ENCODE peak calls at places on chromosomes 16 and 17, in eight cellular contexts. U is WERI-Rb-1, X is thoracic aorta, E is fibroblast of the aortic adventitia, P is A549, V is fibroblast of mammary gland, S is uterus, N is neural progenitor cell. Q is an unnamed sample.

GRCh38 chr17:80261159-80261894 is 675 bp downstream of the RNF213 start:
- DNase-seq in N (peak; percentile 82), S (peak; percentile 53), U (peak; percentile 81), X (no peak), V (peak; percentile 54), P (peak; percentile 85), E (peak; percentile 50), Q (no peak)

GRCh38 chr17:18994626-18995025 is 9.9 kb downstream of the FAM83G start:
- DNase-seq in V (no peak), N (no peak), U (no peak), X (no peak), E (no peak), S (no peak), P (no peak), Q (no peak)

GRCh38 chr17:79389896-79390295 is 221.0 kb downstream of the RBFOX3 start:
- DNase-seq in S (no peak), U (no peak), X (no peak), V (no peak), N (no peak), E (no peak), P (no peak), Q (no peak)

GRCh38 chr17:36601303-36602029 is at the start of gene MRM1:
- DNase-seq in E (peak; percentile 85), N (peak; percentile 96), X (peak; percentile 82), V (peak; percentile 87), U (peak; percentile 96), P (peak; percentile 96), S (peak; percentile 90), Q (peak; percentile 46)

GRCh38 chr17:29241015-29241963 is 5.4 kb upstream of the CRYBA1 start:
- DNase-seq in P (peak; percentile 96), N (peak; percentile 81), E (peak; percentile 96), V (peak; percentile 97), X (peak; percentile 74), U (peak; percentile 18), S (no peak), Q (peak; percentile 89)

GRCh38 chr17:6681671-6682070 is 30.1 kb downstream of the C17orf100 start:
- DNase-seq in S (no peak), E (no peak), X (no peak), N (no peak), P (no peak), V (no peak), U (no peak), Q (no peak)

GRCh38 chr17:63611354-63611753 is 10.7 kb downstream of the TACO1 start:
- DNase-seq in P (no peak), S (no peak), E (no peak), X (no peak), U (no peak), N (no peak), V (no peak), Q (no peak)

GRCh38 chr16:23557779-23558330 is 328 bp downstream of the UBFD1 start:
- DNase-seq in U (peak; percentile 16), E (peak; percentile 44), N (no peak), S (peak; percentile 37), X (no peak), P (no peak), V (peak; percentile 56), Q (no peak)

GRCh38 chr16:30082545-30083090 is 6.8 kb downstream of the PPP4C start:
- DNase-seq in S (no peak), E (no peak), P (no peak), X (no peak), N (no peak), V (no peak), U (no peak), Q (no peak)

GRCh38 chr16:75627856-75628255 is 4.8 kb upstream of the ADAT1 start:
- DNase-seq in U (no peak), V (no peak), N (no peak), S (no peak), P (no peak), E (peak; percentile 29), X (no peak), Q (no peak)

GRCh38 chr16:51440096-51440495 is 289.0 kb upstream of the SALL1 start:
- DNase-seq in U (peak; percentile 78), S (no peak), V (no peak), X (no peak), E (no peak), N (peak; percentile 38), P (no peak), Q (no peak)

GRCh38 chr16:78608305-78608776 is 508.9 kb downstream of the WWOX start:
- DNase-seq in S (peak; percentile 66), P (no peak), U (no peak), E (no peak), V (no peak), X (no peak), N (no peak), Q (no peak)

GRCh38 chr17:33233855-33234228 is 59.3 kb downstream of the ASIC2 start:
- DNase-seq in X (no peak), N (no peak), P (no peak), E (no peak), S (peak; percentile 20), U (peak; percentile 34), V (peak; percentile 11), Q (no peak)

GRCh38 chr17:38327936-38328335 is 15.8 kb downstream of the GPR179 start:
- DNase-seq in U (no peak), N (no peak), S (no peak), P (no peak), X (no peak), V (no peak), E (no peak), Q (no peak)

GRCh38 chr16:963913-964695 is 6.7 kb downstream of the LMF1 start:
- DNase-seq in P (no peak), E (peak; percentile 32), X (no peak), U (no peak), N (no peak), V (no peak), S (no peak), Q (no peak)
- H3K4me3 ChIP-seq in P (no peak overlapping the region), E (peak overlapping the region; percentile 35), X (no peak overlapping the region), U (no peak overlapping the region), N (no peak overlapping the region), V (no peak overlapping the region), S (no peak overlapping the region), Q (no peak overlapping the region)

DNA sequence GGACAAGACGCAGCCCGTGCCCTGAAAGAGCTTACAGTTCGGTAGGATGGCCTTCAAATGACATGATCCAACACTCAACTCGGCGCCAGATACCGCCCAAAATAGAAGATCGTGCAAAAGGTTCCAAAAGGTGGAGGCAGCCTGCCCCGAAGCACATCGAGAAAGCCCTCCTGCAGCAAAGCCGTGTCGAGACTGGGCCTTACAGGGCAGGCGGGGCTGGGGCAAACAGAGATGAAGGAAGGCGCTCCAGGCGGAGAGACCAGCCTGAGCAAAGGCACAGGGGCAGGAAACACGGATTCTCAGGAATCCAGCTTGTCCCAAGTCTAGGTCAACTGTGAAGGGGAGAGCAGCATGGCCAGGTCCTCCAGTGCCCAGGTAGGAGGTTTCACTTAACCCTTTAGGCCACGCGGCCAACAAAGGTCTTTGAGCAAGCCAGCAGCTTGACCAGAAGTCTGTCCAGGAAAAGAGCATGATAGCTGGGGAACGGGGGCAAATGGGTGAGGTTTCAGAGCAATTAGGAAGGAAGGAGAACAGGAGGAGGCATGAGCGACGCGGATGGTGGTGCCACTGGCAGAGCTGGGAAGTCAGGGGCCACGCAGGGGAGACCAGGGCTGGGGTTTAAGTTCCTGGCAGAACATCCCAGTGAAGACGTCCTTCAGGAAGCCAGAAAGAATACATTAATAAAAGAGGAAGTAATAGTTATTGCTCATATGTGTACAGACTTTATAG is 21.2 kb upstream of the EIF1 start:
- DNase-seq in S (no peak), P (no peak), N (no peak), X (no peak), V (no peak), U (no peak), E (no peak), Q (no peak)
- TF ChIP-seq CTCF in S (no peak), P (no peak), N (no peak), X (no peak), V (no peak), U (no peak), E (no peak), Q (no peak)

GRCh38 chr17:47962901-47963300 is 5.2 kb upstream of the PRR15L start:
- DNase-seq in X (no peak), U (no peak), P (no peak), N (no peak), E (no peak), S (no peak), V (no peak), Q (no peak)
- H3K4me3 ChIP-seq in X (no peak overlapping the region), U (no peak overlapping the region), P (no peak overlapping the region), N (no peak overlapping the region), E (no peak overlapping the region), S (no peak overlapping the region), V (no peak overlapping the region), Q (no peak overlapping the region)

DNA sequence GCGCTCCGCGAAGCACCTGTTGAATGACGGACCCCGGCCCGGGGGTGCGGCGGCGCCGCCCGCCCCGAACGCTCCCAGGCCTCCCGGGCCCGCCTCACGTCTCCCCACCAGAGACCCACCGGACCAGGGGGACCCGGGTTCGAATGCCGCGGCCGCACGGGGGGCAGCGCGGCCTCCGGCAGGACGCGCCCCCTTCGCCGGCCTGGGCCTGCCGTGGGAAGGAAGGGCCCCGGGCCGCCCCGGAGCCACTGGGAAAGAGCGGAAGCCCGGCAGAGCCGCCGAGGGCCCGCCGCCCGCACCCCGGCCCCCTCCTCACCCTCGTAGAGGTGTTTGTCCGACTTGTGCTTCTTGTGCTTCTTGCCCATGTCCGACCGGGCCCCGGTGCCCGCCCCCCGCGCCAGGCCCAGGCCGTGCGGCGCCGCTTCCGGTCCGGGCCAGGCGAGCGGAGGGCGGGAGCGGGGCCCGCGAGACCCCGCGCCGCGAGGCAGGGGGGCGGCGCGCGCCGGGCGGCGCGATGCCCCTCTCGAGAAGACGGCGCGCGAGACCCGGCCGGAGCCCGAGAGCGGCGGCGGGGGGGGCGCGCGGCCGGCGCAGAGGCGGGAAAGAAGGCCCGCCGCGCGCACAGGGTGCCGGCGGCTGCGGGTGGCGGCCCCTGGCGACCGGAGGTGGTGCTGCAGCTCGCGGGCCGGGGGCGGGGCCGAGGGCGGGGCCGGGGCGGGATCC is at the start of gene BRD7:
- DNase-seq in U (peak; percentile 40), X (no peak), V (peak; percentile 25), S (peak; percentile 32), E (peak; percentile 28), N (peak; percentile 91), P (peak; percentile 54), Q (no peak)
- TF ChIP-seq CTCF in U (peak; percentile 58), X (peak; percentile 32), V (no peak), S (peak; percentile 75), E (peak; percentile 49), N (peak; percentile 36), P (peak; percentile 69), Q (peak; percentile 54)

DNA sequence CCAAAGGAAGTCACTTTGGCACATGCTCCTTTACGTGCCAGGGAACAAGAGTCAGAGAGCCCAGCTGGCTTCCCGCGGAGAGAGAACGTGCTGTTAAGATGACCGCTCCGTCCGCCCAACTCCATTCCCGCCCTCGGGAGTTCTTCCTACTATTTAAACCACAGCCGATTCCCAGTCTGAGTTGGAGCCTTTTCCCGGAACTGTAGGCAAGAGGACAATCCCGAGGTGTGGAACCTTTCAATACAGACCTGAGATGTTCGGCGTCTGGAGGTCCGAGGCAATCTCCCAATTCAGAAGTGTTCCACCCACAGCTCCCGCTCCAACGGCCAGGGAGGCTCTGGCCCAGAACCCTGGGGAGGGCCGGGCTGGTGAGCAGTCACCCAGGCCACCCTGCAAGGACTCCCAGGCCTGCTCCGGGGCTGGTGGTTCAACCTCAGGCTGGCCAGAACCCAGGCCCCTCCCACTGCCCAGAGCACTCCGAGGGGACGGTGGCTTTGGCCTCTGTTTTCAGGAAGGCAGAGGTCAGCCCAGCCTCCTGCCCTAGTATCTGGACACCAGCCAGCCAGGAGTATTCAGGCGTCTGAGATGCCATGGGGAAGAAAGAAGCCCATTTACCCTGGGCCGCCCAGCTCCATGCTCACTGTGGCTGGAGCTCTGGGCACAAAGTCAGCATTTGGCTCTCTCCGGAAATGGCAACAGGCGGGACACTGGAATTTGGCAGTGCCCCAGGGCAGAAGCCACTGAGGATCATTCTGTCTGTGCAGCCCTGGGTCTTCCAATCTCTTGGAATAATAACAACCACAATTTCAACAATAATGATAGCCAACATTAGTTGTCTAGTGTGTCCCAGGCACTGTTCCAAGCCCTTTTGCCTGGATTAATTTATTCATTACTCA is 21.4 kb downstream of the EMP2 start:
- DNase-seq in S (peak; percentile 70), E (peak; percentile 45), X (peak; percentile 68), V (peak; percentile 82), N (no peak), P (no peak), U (no peak), Q (no peak)
- H3K4me3 ChIP-seq in S (peak overlapping the region; percentile 24), E (peak overlapping the region; percentile 25), X (peak overlapping the region; percentile 57), V (peak overlapping the region; percentile 17), N (no peak overlapping the region), P (no peak overlapping the region), U (no peak overlapping the region), Q (no peak overlapping the region)

Q was measured in AG04449.